ENCODE peak calls at places on chromosomes 12 and 14, in nine cellular contexts. P is astrocyte of the cerebellum, X is lower leg skin, O is A673, I is GM06990, E is breast epithelium, J is HepG2, G is RWPE2, T is AG10803. A is an unnamed sample.

GRCh38 chr12:132866251-132866828 is 21.1 kb downstream of the CHFR start:
- DNase-seq in T (peak), O (peak), P (no peak), G (no peak), E (no peak), J (peak), X (no peak), I (no peak), A (peak)

GRCh38 chr12:113232232-113232615 is 11.0 kb downstream of the TPCN1 start:
- DNase-seq in X (no peak), I (no peak), G (no peak), E (no peak), P (no peak), J (no peak), T (no peak), O (no peak), A (no peak)

GRCh38 chr12:115135800-115136211 is 451.8 kb upstream of the TBX3 start:
- DNase-seq in T (peak), E (peak), O (no peak), X (peak), P (no peak), I (no peak), G (no peak), J (no peak), A (no peak)

GRCh38 chr12:75526655-75527511 is 15.5 kb upstream of the KRR1 start:
- DNase-seq in P (peak), X (no peak), T (peak), E (no peak), G (no peak), J (peak), I (peak), O (peak), A (peak)

GRCh38 chr14:68248481-68249255 is 429.1 kb downstream of the RAD51B start:
- DNase-seq in O (peak), J (peak), E (no peak), T (peak), I (peak), X (peak), G (no peak), P (peak), A (no peak)

GRCh38 chr12:1696800-1697199 is 5.9 kb downstream of the ADIPOR2 start:
- DNase-seq in I (no peak), P (no peak), J (peak), T (no peak), O (no peak), G (no peak), X (no peak), E (no peak), A (no peak)

GRCh38 chr14:98725196-98725595 is 546.8 kb downstream of the BCL11B start:
- DNase-seq in E (no peak), J (no peak), O (no peak), I (no peak), T (no peak), X (no peak), G (no peak), P (no peak), A (no peak)

GRCh38 chr14:92880851-92881250 is 42.1 kb upstream of the CHGA start:
- DNase-seq in X (no peak), J (peak), I (no peak), P (no peak), G (no peak), T (peak), O (peak), E (no peak), A (peak)

GRCh38 chr14:55446127-55446736 is 5.8 kb upstream of the TBPL2 start:
- DNase-seq in P (peak), X (no peak), E (no peak), J (peak), I (peak), O (peak), G (no peak), T (peak), A (peak)

GRCh38 chr14:21768875-21769257 is 95.2 kb upstream of the OR4E1 start:
- DNase-seq in G (no peak), O (no peak), T (no peak), X (no peak), P (no peak), J (no peak), I (no peak), E (no peak), A (no peak)

GRCh38 chr12:15662303-15662980 is 126.7 kb downstream of the EPS8 start:
- DNase-seq in E (no peak), P (peak), O (peak), T (peak), X (no peak), G (no peak), I (no peak), J (no peak), A (peak)
- H3K4me3 ChIP-seq in E (no peak), P (no peak), O (no peak), T (no peak), X (no peak), G (no peak), I (no peak), J (no peak), A (no peak)

GRCh38 chr12:110038741-110039084 is 9.6 kb downstream of the C12orf76 start:
- DNase-seq in J (no peak), I (no peak), X (no peak), T (no peak), O (no peak), G (no peak), P (no peak), E (no peak), A (no peak)
- H3K4me3 ChIP-seq in J (peak), I (no peak), X (no peak), T (no peak), O (no peak), G (no peak), P (no peak), E (no peak), A (no peak)

GRCh38 chr12:62817556-62818271 is 117.2 kb downstream of the PPM1H start:
- DNase-seq in I (no peak), X (no peak), E (no peak), G (no peak), P (peak), J (no peak), O (peak), T (peak), A (peak)

GRCh38 chr12:62816624-62817023 is 118.3 kb downstream of the PPM1H start:
- DNase-seq in J (no peak), T (no peak), I (no peak), O (no peak), E (no peak), P (no peak), X (no peak), G (no peak), A (no peak)

GRCh38 chr12:62814243-62814642 is 120.7 kb downstream of the PPM1H start:
- DNase-seq in E (no peak), P (no peak), T (no peak), X (no peak), G (no peak), O (no peak), I (no peak), J (no peak), A (no peak)

GRCh38 chr12:62808166-62808879 is 126.6 kb downstream of the PPM1H start:
- DNase-seq in T (no peak), J (no peak), G (no peak), E (no peak), O (no peak), X (no peak), I (no peak), P (no peak), A (no peak)

DNA sequence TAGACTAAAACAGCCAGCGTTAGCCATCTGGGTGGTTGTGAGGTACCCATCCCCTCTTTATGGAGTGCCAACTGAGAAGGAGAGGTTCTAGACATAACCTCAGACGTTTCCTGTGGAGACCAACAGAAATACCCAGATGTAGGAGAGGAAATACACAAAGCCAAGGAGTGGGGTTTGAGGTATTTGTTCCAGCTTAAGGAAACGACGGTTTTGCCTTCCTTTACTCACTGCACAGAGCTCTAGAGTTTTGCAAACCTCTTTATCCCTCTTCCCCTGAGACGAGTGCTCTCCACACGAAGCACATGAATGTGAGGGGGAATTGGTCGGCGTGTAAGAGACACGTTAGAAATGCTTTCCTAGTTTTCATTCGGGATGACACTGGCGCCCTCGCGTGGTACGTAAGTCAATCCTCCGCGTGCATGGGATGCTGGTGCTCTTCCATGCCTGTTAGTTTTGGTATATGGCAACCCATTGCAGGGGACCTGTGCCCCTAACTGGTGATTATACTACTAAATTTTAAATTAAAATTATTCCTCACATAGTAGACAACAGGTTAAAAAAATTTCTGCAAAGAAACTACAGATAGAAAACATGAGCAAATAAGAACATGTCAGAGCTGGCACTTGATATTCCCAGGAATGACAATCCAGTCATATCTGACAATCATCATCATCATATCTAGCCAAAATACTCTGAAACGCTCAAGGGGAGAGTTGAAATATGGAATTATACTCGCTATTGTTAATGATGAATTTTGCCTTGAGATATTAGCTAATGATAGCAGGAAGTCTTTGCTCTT is 121.7 kb downstream of the PPM1H start:
- DNase-seq in I (no peak), J (no peak), T (peak), E (no peak), G (no peak), O (peak), P (peak), X (peak), A (peak)
- H3K4me3 ChIP-seq in I (peak), J (no peak), T (peak), E (no peak), G (no peak), O (no peak), P (no peak), X (no peak), A (peak)

DNA sequence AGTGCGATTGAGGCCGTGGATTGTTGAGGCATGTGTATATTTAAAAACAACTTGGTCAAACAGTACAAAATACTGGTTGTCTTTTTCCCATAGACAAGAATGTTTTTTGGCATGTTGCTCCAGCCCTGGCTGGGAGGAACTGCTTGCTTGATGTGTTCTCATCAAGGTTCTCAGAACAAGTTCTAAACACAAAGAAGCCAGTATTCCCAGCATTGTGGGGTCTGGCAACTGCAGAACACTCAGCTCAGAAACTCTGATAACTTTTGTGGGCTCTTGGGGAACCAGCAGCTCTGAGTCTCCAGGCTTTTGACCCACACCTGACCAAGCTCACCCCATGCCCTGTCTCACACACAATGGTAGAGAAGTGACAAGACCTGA is 27.1 kb upstream of the DICER1 start:
- DNase-seq in I (no peak), O (no peak), X (no peak), T (peak), P (no peak), G (no peak), E (no peak), J (no peak), A (no peak)
- H3K4me3 ChIP-seq in I (no peak), O (no peak), X (no peak), T (no peak), P (no peak), G (no peak), E (no peak), J (no peak), A (no peak)

DNA sequence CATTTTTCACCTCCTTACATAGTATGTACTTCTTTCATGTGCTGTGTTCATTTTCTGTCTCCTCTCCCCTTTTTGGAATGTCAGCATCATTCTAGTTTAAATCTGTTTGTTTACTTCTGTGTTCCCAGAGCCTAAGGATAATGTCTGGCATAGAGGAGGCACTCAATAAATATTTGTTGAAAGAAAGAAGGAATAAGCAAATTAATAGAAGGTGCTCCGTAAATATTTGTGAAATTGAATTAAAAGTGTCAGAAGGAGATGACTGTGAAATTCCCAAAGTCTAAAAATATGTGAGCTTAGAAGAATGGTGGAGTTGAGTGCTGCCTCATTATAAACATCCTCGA is 3.3 kb upstream of the CDKN1B start:
- DNase-seq in J (no peak), T (no peak), O (no peak), I (no peak), E (no peak), X (no peak), P (no peak), G (no peak), A (no peak)
- H3K4me3 ChIP-seq in J (peak), T (peak), O (peak), I (peak), E (peak), X (no peak), P (peak), G (no peak), A (peak)

GRCh38 chr14:54362089-54362504 is 34.7 kb upstream of the CDKN3 start:
- DNase-seq in T (no peak), G (no peak), I (no peak), P (no peak), O (no peak), J (no peak), E (no peak), X (no peak), A (no peak)
- H3K4me3 ChIP-seq in T (no peak), G (no peak), I (no peak), P (no peak), O (no peak), J (no peak), E (no peak), X (no peak), A (no peak)

GRCh38 chr14:29925736-29926135 is 1.9 kb downstream of the PRKD1 start:
- DNase-seq in G (no peak), E (no peak), O (no peak), T (peak), I (no peak), P (no peak), J (no peak), X (no peak), A (no peak)

GRCh38 chr14:29926228-29926627 is 1.4 kb downstream of the PRKD1 start:
- DNase-seq in O (no peak), P (no peak), X (no peak), J (no peak), T (no peak), I (no peak), G (no peak), E (no peak), A (no peak)

GRCh38 chr14:29927596-29928341 is at the start of gene PRKD1:
- DNase-seq in T (peak), P (peak), O (peak), I (peak), E (no peak), G (peak), X (peak), J (peak), A (no peak)

GRCh38 chr14:29928342-29928640 is 644 bp upstream of the PRKD1 start:
- DNase-seq in J (no peak), X (no peak), T (no peak), E (no peak), G (no peak), I (no peak), O (peak), P (no peak), A (no peak)

DNA sequence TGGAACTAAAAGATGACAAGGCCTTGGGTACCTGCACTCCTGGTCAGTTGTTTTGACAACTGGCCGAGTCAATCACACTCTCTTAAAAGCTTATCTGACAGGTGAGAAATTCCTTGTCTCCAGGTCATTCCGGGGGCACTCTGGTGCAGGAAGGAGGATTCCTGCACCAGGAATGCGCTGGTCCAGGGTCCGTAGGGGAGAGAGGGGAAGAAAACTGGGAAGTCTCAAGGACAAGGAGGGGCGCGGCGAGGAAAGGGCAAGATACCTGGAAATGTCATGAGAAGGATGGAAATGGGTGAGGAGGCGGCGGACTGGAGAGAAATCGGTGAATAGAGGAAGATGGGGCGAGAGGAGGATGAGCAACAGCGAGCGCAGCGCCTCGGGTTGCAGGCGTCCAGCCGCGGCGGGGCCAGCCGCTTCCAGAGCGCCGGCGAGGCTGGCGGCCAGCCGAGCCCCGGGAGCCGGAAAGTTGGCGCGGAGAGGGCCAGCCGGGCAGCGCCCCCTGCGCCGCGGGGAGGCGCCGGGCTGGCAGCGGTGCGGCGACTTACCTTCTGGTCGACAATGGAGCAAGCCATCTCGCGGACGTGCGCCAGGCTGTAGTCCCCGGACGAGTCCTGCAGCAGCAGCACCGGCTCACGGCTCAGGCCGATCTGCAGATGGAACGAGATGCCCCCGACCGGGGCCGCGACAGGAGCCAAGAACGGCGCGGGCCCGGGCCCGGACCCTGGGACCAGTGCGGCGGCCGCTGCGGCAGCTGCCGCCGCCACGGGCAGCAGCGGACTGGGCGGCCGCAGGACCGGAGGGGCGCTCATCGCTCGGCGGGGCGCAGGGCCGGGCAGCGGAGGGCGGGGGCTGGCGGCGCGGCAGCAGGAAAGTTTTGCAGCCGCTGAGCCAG is 699 bp downstream of the PRKD1 start:
- DNase-seq in T (peak), X (no peak), J (peak), P (no peak), E (no peak), O (peak), I (peak), G (peak), A (no peak)
- H3K4me3 ChIP-seq in T (peak), X (peak), J (peak), P (peak), E (peak), O (peak), I (no peak), G (peak), A (peak)

A was measured in skeletal muscle cell.